ENCODE peak calls at places on chromosomes 3 and 15, in five cellular contexts. One of them, this sample, is unnamed.

GRCh38 chr15:100944237-100944875 is 25.2 kb downstream of the LRRK1 start:
- DNase-seq in fibroblast of mammary gland: peak; percentile 27
- DNase-seq in foreskin fibroblast: no peak
- DNase-seq in vagina: no peak
- DNase-seq in adrenal gland: no peak
- DNase-seq in this sample: no peak

GRCh38 chr3:136106101-136106500 is 90.0 kb downstream of the MSL2 start:
- DNase-seq in foreskin fibroblast: no peak
- DNase-seq in fibroblast of mammary gland: no peak
- DNase-seq in adrenal gland: no peak
- DNase-seq in vagina: no peak
- DNase-seq in this sample: no peak

GRCh38 chr3:162021206-162021605 is 524.6 kb downstream of the OTOL1 start:
- DNase-seq in foreskin fibroblast: no peak
- DNase-seq in fibroblast of mammary gland: peak; percentile 22
- DNase-seq in adrenal gland: no peak
- DNase-seq in vagina: no peak
- DNase-seq in this sample: no peak

GRCh38 chr15:78624651-78625590 is 4.1 kb upstream of the CHRNA3 start:
- DNase-seq in adrenal gland: no peak
- DNase-seq in foreskin fibroblast: no peak
- DNase-seq in vagina: no peak
- DNase-seq in fibroblast of mammary gland: no peak
- DNase-seq in this sample: no peak

GRCh38 chr15:74202461-74203401 is at the start of gene STRA6:
- DNase-seq in vagina: no peak
- DNase-seq in fibroblast of mammary gland: peak; percentile 71
- DNase-seq in foreskin fibroblast: peak; percentile 33
- DNase-seq in adrenal gland: no peak
- DNase-seq in this sample: peak; percentile 60

GRCh38 chr15:77276096-77276495 is 143.8 kb downstream of the PEAK1 start:
- DNase-seq in adrenal gland: no peak
- DNase-seq in vagina: no peak
- DNase-seq in foreskin fibroblast: no peak
- DNase-seq in fibroblast of mammary gland: no peak
- DNase-seq in this sample: no peak

GRCh38 chr3:11140054-11140712 is 14.1 kb upstream of the HRH1 start:
- DNase-seq in foreskin fibroblast: no peak
- DNase-seq in fibroblast of mammary gland: peak; percentile 76
- DNase-seq in adrenal gland: peak; percentile 14
- DNase-seq in vagina: no peak
- DNase-seq in this sample: peak; percentile 69

GRCh38 chr3:141277451-141277850 is 45.8 kb downstream of the PXYLP1 start:
- DNase-seq in foreskin fibroblast: no peak
- DNase-seq in adrenal gland: no peak
- DNase-seq in fibroblast of mammary gland: no peak
- DNase-seq in vagina: no peak
- DNase-seq in this sample: no peak

GRCh38 chr3:150414273-150414672 is 6.2 kb downstream of the TSC22D2 start:
- DNase-seq in foreskin fibroblast: peak; percentile 36
- DNase-seq in adrenal gland: no peak
- DNase-seq in vagina: no peak
- DNase-seq in fibroblast of mammary gland: peak; percentile 56
- DNase-seq in this sample: peak; percentile 55

GRCh38 chr15:78438595-78439285 is 724 bp downstream of the IREB2 start:
- DNase-seq in adrenal gland: peak; percentile 31
- DNase-seq in vagina: no peak
- DNase-seq in foreskin fibroblast: no peak
- DNase-seq in fibroblast of mammary gland: peak; percentile 30
- DNase-seq in this sample: peak; percentile 36

GRCh38 chr15:20346082-20346805 is 195.4 kb downstream of the GOLGA6L6 start:
- DNase-seq in fibroblast of mammary gland: no peak
- DNase-seq in vagina: peak; percentile 87
- DNase-seq in adrenal gland: no peak
- DNase-seq in foreskin fibroblast: no peak
- DNase-seq in this sample: no peak

GRCh38 chr15:55778932-55779331 is 36.0 kb upstream of the PRTG start:
- DNase-seq in foreskin fibroblast: no peak
- DNase-seq in vagina: no peak
- DNase-seq in adrenal gland: no peak
- DNase-seq in fibroblast of mammary gland: no peak
- DNase-seq in this sample: no peak

GRCh38 chr15:85289677-85290365 is 90.6 kb upstream of the AKAP13 start:
- DNase-seq in fibroblast of mammary gland: peak; percentile 54
- DNase-seq in vagina: peak; percentile 69
- DNase-seq in adrenal gland: peak; percentile 84
- DNase-seq in foreskin fibroblast: no peak
- DNase-seq in this sample: peak; percentile 39

GRCh38 chr3:127452321-127452821 is 138.2 kb downstream of the TPRA1 start:
- DNase-seq in foreskin fibroblast: no peak
- DNase-seq in adrenal gland: no peak
- DNase-seq in fibroblast of mammary gland: no peak
- DNase-seq in vagina: no peak
- DNase-seq in this sample: no peak

GRCh38 chr15:74192751-74193150 is 9.8 kb downstream of the STRA6 start:
- DNase-seq in vagina: no peak
- DNase-seq in fibroblast of mammary gland: no peak
- DNase-seq in foreskin fibroblast: no peak
- DNase-seq in adrenal gland: no peak
- DNase-seq in this sample: no peak

GRCh38 chr3:127970966-127971592 is 56.0 kb downstream of the KBTBD12 start:
- DNase-seq in adrenal gland: peak; percentile 63
- DNase-seq in fibroblast of mammary gland: peak; percentile 62
- DNase-seq in foreskin fibroblast: peak; percentile 40
- DNase-seq in vagina: no peak
- DNase-seq in this sample: peak; percentile 61

GRCh38 chr3:12388185-12388584 is 96.1 kb upstream of the TSEN2 start:
- DNase-seq in vagina: no peak
- DNase-seq in adrenal gland: no peak
- DNase-seq in fibroblast of mammary gland: no peak
- DNase-seq in foreskin fibroblast: no peak
- DNase-seq in this sample: no peak

GRCh38 chr3:127652246-127652995 is 20.3 kb upstream of the ABTB1 start:
- DNase-seq in fibroblast of mammary gland: peak; percentile 56
- DNase-seq in vagina: no peak
- DNase-seq in adrenal gland: peak; percentile 68
- DNase-seq in foreskin fibroblast: no peak
- DNase-seq in this sample: peak; percentile 48

GRCh38 chr15:66679043-66679656 is 22.9 kb upstream of the SMAD6 start:
- DNase-seq in fibroblast of mammary gland: no peak
- DNase-seq in vagina: no peak
- DNase-seq in foreskin fibroblast: no peak
- DNase-seq in adrenal gland: no peak
- DNase-seq in this sample: no peak

GRCh38 chr3:32603064-32603463 is 32.4 kb upstream of the DYNC1LI1 start:
- DNase-seq in foreskin fibroblast: no peak
- DNase-seq in vagina: no peak
- DNase-seq in adrenal gland: no peak
- DNase-seq in fibroblast of mammary gland: no peak
- DNase-seq in this sample: no peak

GRCh38 chr15:85582719-85583089 is 202.3 kb downstream of the AKAP13 start:
- DNase-seq in fibroblast of mammary gland: peak; percentile 58
- DNase-seq in adrenal gland: peak; percentile 67
- DNase-seq in foreskin fibroblast: no peak
- DNase-seq in vagina: no peak
- DNase-seq in this sample: no peak

GRCh38 chr15:100764778-100765457 is 114.7 kb upstream of the ALDH1A3 start:
- DNase-seq in fibroblast of mammary gland: peak; percentile 79
- DNase-seq in adrenal gland: no peak
- DNase-seq in vagina: peak; percentile 86
- DNase-seq in foreskin fibroblast: peak; percentile 26
- DNase-seq in this sample: peak; percentile 91

GRCh38 chr15:64568765-64569164 is 108.4 kb downstream of the ZNF609 start:
- DNase-seq in adrenal gland: no peak
- DNase-seq in foreskin fibroblast: no peak
- DNase-seq in fibroblast of mammary gland: no peak
- DNase-seq in vagina: no peak
- DNase-seq in this sample: no peak

GRCh38 chr3:176120507-176120906 is 1076.8 kb downstream of the TBL1XR1 start:
- DNase-seq in fibroblast of mammary gland: no peak
- DNase-seq in vagina: no peak
- DNase-seq in adrenal gland: no peak
- DNase-seq in foreskin fibroblast: no peak
- DNase-seq in this sample: no peak

GRCh38 chr15:57743424-57743823 is 36.9 kb downstream of the POLR2M start:
- DNase-seq in foreskin fibroblast: no peak
- DNase-seq in adrenal gland: no peak
- DNase-seq in fibroblast of mammary gland: peak; percentile 23
- DNase-seq in vagina: no peak
- DNase-seq in this sample: no peak
- TF ChIP-seq CTCF in foreskin fibroblast: peak; percentile 12
- TF ChIP-seq CTCF in adrenal gland: no peak
- TF ChIP-seq CTCF in fibroblast of mammary gland: no peak
- TF ChIP-seq CTCF in vagina: no peak
- TF ChIP-seq CTCF in this sample: peak; percentile 37

DNA sequence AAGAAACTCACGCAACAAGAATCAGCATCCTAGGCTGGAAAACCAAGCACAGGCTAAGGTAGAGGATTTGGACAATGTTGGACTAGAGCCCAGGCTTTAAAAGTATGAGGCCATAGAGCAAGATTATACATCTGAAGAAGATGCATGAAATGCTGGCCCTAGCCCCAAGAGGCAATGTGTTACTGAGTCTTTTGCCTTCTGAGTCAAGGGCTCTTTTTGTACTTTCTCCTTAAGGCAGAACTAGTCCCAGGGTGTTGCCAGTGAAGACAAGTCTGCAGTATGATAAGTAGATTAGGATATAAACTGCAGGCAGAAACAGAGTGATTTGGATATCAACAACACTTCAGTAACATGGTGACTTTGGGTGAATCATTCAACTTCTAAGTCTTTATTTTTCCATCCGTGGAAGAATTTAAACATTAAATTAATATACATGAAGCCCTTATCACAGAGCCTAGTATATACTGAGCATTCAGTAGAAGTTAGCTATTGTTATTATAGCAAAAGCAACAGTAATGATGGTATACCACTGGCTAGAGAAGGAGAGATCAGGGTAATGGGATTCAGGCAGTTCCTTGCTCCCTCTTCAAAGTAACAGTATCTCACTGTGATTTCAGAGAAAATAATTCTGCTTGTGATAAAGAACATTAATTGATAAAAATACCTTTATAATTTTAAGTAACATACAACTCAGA is 99.9 kb upstream of the MLF1 start:
- DNase-seq in foreskin fibroblast: peak; percentile 72
- DNase-seq in fibroblast of mammary gland: peak; percentile 89
- DNase-seq in vagina: no peak
- DNase-seq in adrenal gland: no peak
- DNase-seq in this sample: peak; percentile 17
- TF ChIP-seq CTCF in foreskin fibroblast: no peak
- TF ChIP-seq CTCF in fibroblast of mammary gland: no peak
- TF ChIP-seq CTCF in vagina: no peak
- TF ChIP-seq CTCF in adrenal gland: no peak
- TF ChIP-seq CTCF in this sample: no peak

GRCh38 chr3:134372405-134373277 is 1.6 kb downstream of the AMOTL2 start:
- DNase-seq in fibroblast of mammary gland: no peak
- DNase-seq in vagina: no peak
- DNase-seq in adrenal gland: no peak
- DNase-seq in foreskin fibroblast: no peak
- DNase-seq in this sample: no peak
- TF ChIP-seq CTCF in fibroblast of mammary gland: no peak
- TF ChIP-seq CTCF in vagina: no peak
- TF ChIP-seq CTCF in adrenal gland: no peak
- TF ChIP-seq CTCF in foreskin fibroblast: no peak
- TF ChIP-seq CTCF in this sample: no peak

DNA sequence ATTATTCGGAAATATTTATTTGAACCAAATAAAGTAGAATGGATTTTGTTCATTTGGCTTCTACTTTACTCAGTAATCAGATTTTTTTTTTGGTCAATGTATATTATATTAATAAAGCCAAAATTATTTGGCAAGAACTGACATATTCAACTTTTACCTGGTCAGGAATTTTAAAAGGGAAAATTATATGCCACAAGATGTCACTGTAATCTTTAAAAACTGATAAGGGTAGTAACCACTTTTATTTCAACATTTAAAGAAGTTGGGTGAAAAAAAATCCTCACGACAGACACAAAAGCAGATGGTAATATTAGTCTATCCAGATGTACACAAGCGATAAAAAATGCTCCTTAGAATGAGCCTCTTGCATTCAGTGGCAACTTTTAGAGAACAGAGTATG is 101.9 kb downstream of the SERPINI1 start:
- DNase-seq in fibroblast of mammary gland: peak; percentile 25
- DNase-seq in adrenal gland: no peak
- DNase-seq in vagina: no peak
- DNase-seq in foreskin fibroblast: no peak
- DNase-seq in this sample: peak; percentile 5
- TF ChIP-seq CTCF in fibroblast of mammary gland: peak; percentile 5
- TF ChIP-seq CTCF in adrenal gland: no peak
- TF ChIP-seq CTCF in vagina: no peak
- TF ChIP-seq CTCF in foreskin fibroblast: no peak
- TF ChIP-seq CTCF in this sample: no peak

GRCh38 chr3:49566312-49566711 is 12.0 kb downstream of the BSN start:
- DNase-seq in vagina: no peak
- DNase-seq in foreskin fibroblast: no peak
- DNase-seq in fibroblast of mammary gland: peak; percentile 8
- DNase-seq in adrenal gland: no peak
- DNase-seq in this sample: no peak
- TF ChIP-seq CTCF in vagina: no peak
- TF ChIP-seq CTCF in foreskin fibroblast: peak; percentile 15
- TF ChIP-seq CTCF in fibroblast of mammary gland: peak; percentile 36
- TF ChIP-seq CTCF in adrenal gland: no peak
- TF ChIP-seq CTCF in this sample: peak; percentile 36

GRCh38 chr3:55721716-55722484 is 234.8 kb upstream of the WNT5A start:
- DNase-seq in fibroblast of mammary gland: peak; percentile 35
- DNase-seq in foreskin fibroblast: peak; percentile 14
- DNase-seq in adrenal gland: peak; percentile 37
- DNase-seq in vagina: no peak
- DNase-seq in this sample: peak; percentile 48
- TF ChIP-seq CTCF in fibroblast of mammary gland: peak; percentile 54
- TF ChIP-seq CTCF in foreskin fibroblast: peak; percentile 80
- TF ChIP-seq CTCF in adrenal gland: no peak
- TF ChIP-seq CTCF in vagina: peak; percentile 17
- TF ChIP-seq CTCF in this sample: peak; percentile 78

GRCh38 chr15:82907350-82907749 is 45.2 kb downstream of the HOMER2 start:
- DNase-seq in foreskin fibroblast: no peak
- DNase-seq in fibroblast of mammary gland: no peak
- DNase-seq in adrenal gland: no peak
- DNase-seq in vagina: no peak
- DNase-seq in this sample: no peak

GRCh38 chr15:82911458-82911857 is 41.1 kb downstream of the HOMER2 start:
- DNase-seq in vagina: no peak
- DNase-seq in adrenal gland: no peak
- DNase-seq in foreskin fibroblast: no peak
- DNase-seq in fibroblast of mammary gland: no peak
- DNase-seq in this sample: no peak

GRCh38 chr15:82904574-82904973 is 47.9 kb downstream of the HOMER2 start:
- DNase-seq in adrenal gland: no peak
- DNase-seq in foreskin fibroblast: no peak
- DNase-seq in vagina: no peak
- DNase-seq in fibroblast of mammary gland: no peak
- DNase-seq in this sample: no peak

GRCh38 chr15:82910721-82911120 is 41.8 kb downstream of the HOMER2 start:
- DNase-seq in vagina: no peak
- DNase-seq in fibroblast of mammary gland: no peak
- DNase-seq in foreskin fibroblast: no peak
- DNase-seq in adrenal gland: no peak
- DNase-seq in this sample: no peak

GRCh38 chr15:82909080-82909815 is 43.3 kb downstream of the HOMER2 start:
- DNase-seq in fibroblast of mammary gland: no peak
- DNase-seq in vagina: no peak
- DNase-seq in adrenal gland: no peak
- DNase-seq in foreskin fibroblast: no peak
- DNase-seq in this sample: no peak
- TF ChIP-seq CTCF in fibroblast of mammary gland: no peak
- TF ChIP-seq CTCF in vagina: no peak
- TF ChIP-seq CTCF in adrenal gland: no peak
- TF ChIP-seq CTCF in foreskin fibroblast: no peak
- TF ChIP-seq CTCF in this sample: no peak